ENCODE peak calls at places on chromosomes 2 and 18, in six cellular contexts. H is SK-N-SH, L is neural progenitor cell, A is PC-3, T is MM.1S, Z is GM23338. Y is an unnamed sample.

GRCh38 chr2:26571316-26571715 is 69.8 kb downstream of the CIB4 start:
- DNase-seq in A (no peak), L (no peak), Z (no peak), T (no peak), H (no peak), Y (no peak)

GRCh38 chr2:71945133-71945959 is 202.3 kb downstream of the CYP26B1 start:
- DNase-seq in H (no peak), T (no peak), A (no peak), L (no peak), Z (no peak), Y (no peak)

GRCh38 chr2:1708476-1709334 is 35.6 kb downstream of the PXDN start:
- DNase-seq in A (peak; percentile 75), T (no peak), Z (no peak), L (no peak), H (peak; percentile 58), Y (no peak)

GRCh38 chr2:164257794-164258193 is 363.5 kb downstream of the GRB14 start:
- DNase-seq in T (peak; percentile 51), H (no peak), A (no peak), Z (no peak), L (no peak), Y (peak; percentile 36)

GRCh38 chr2:221124542-221125235 is 447.4 kb downstream of the EPHA4 start:
- DNase-seq in A (no peak), H (no peak), T (no peak), L (no peak), Z (peak; percentile 38), Y (peak; percentile 52)

GRCh38 chr18:50405582-50406271 is 30.9 kb downstream of the SKA1 start:
- DNase-seq in A (no peak), H (no peak), L (peak; percentile 64), Z (peak; percentile 61), T (no peak), Y (no peak)

GRCh38 chr2:23426284-23426905 is 41.4 kb downstream of the KLHL29 start:
- DNase-seq in L (no peak), T (no peak), Z (no peak), A (no peak), H (no peak), Y (peak; percentile 94)

GRCh38 chr2:241769819-241770184 is 6.8 kb upstream of the GAL3ST2 start:
- DNase-seq in A (no peak), H (peak; percentile 46), L (no peak), Z (no peak), T (no peak), Y (no peak)

GRCh38 chr2:56230171-56230570 is 46.4 kb downstream of the CCDC85A start:
- DNase-seq in L (no peak), A (peak; percentile 89), Z (no peak), T (no peak), H (no peak), Y (peak; percentile 62)

GRCh38 chr2:9941196-9941995 is 10.1 kb upstream of the GRHL1 start:
- DNase-seq in T (no peak), A (peak; percentile 74), H (no peak), Z (peak; percentile 37), L (no peak), Y (peak; percentile 86)

GRCh38 chr2:149080964-149081363 is 42.5 kb downstream of the LYPD6B start:
- DNase-seq in A (no peak), L (peak; percentile 54), Z (peak; percentile 82), T (no peak), H (peak; percentile 28), Y (no peak)

GRCh38 chr18:68263481-68263880 is 451.4 kb downstream of the TMX3 start:
- DNase-seq in L (no peak), A (peak; percentile 76), Z (no peak), T (no peak), H (no peak), Y (peak; percentile 77)

GRCh38 chr18:23573948-23574431 is 12.3 kb downstream of the NPC1 start:
- DNase-seq in Z (peak; percentile 37), A (peak; percentile 81), T (peak; percentile 12), H (no peak), L (no peak), Y (peak; percentile 77)

GRCh38 chr2:136072616-136073015 is 45.3 kb downstream of the CXCR4 start:
- DNase-seq in L (no peak), T (no peak), Z (no peak), H (no peak), A (no peak), Y (no peak)

GRCh38 chr18:13375302-13376255 is 157.0 kb downstream of the LDLRAD4 start:
- DNase-seq in H (no peak), T (no peak), Z (no peak), A (peak; percentile 78), L (no peak), Y (peak; percentile 96)

GRCh38 chr2:11669454-11670291 is at the start of gene NTSR2:
- DNase-seq in H (no peak), A (no peak), T (no peak), Z (peak; percentile 90), L (peak; percentile 92), Y (peak; percentile 73)

GRCh38 chr18:61635901-61636528 is 256.8 kb downstream of the RNF152 start:
- DNase-seq in L (peak; percentile 85), H (peak; percentile 66), Z (peak; percentile 83), A (peak; percentile 61), T (peak; percentile 51), Y (peak; percentile 75)

GRCh38 chr2:105768961-105769452 is 24.3 kb downstream of the NCK2 start:
- DNase-seq in H (no peak), T (no peak), Z (peak; percentile 62), A (peak; percentile 75), L (peak; percentile 47), Y (peak; percentile 58)

GRCh38 chr2:176075476-176075875 is 8.3 kb downstream of the EVX2 start:
- DNase-seq in L (peak; percentile 73), H (no peak), T (no peak), Z (peak; percentile 87), A (no peak), Y (no peak)

GRCh38 chr2:112664689-112665088 is 18.9 kb downstream of the SLC20A1 start:
- DNase-seq in Z (no peak), T (no peak), H (no peak), A (no peak), L (no peak), Y (no peak)
- H3F3A ChIP-seq in Z (peaks cover 5% of the 10 kb centered on the region), T (no peaks in the 10 kb centered on the region), H (peaks cover 54% of the 10 kb centered on the region), A (peaks cover 25% of the 10 kb centered on the region), L (peaks cover 12% of the 10 kb centered on the region), Y (peaks cover 81% of the 10 kb centered on the region)

GRCh38 chr2:15675456-15676195 is 84.0 kb downstream of the DDX1 start:
- DNase-seq in T (no peak), A (peak; percentile 2), Z (no peak), L (no peak), H (peak; percentile 53), Y (peak; percentile 16)

GRCh38 chr2:15677141-15677911 is 85.7 kb downstream of the DDX1 start:
- DNase-seq in H (peak; percentile 57), Z (no peak), L (peak; percentile 74), T (no peak), A (no peak), Y (no peak)

GRCh38 chr2:15672961-15673918 is 81.6 kb downstream of the DDX1 start:
- DNase-seq in T (no peak), L (no peak), Z (no peak), A (no peak), H (no peak), Y (no peak)

GRCh38 chr2:15673919-15674636 is 82.4 kb downstream of the DDX1 start:
- DNase-seq in Z (no peak), H (no peak), A (no peak), T (no peak), L (peak; percentile 71), Y (peak; percentile 4)

DNA sequence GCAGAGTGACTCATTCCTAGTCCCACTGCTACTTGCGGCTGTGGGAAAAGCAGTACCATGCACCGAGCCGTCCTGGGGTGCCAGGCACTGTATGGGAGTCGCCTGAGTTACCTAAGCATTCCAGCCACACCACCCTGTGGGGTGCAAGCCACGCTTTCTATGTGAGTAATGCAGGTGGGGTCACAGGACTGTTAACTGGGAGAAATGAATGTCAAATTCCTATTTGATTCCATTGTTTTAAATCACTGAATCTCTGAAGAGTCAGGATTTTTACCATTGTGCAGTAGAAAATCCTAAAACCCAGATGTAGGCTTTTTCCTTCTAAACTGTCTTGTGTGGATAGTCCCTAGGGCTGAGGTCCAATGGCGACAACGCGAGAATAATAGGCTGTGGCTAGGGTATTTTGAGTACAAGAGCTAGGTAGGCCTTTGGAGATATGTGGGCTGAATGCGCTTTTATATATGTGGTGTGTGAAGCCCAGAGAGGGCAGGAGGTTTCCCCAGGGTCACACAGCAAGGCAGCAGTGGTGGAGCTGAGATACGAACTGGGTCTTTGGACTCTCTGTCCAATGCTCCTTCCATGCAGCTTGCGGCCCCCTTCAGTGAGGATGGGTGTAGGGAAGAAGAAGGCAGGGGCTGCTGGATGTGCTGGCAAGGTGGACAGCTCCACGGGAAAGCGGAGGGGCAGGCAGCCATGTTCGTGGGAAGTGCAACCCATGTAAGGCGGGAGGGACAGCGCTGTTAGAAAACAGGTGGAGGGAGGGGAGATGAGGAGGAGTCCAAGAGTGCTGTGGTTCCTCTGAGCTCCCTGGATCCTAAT is 83.2 kb downstream of the DDX1 start:
- DNase-seq in H (no peak), A (peak; percentile 33), Z (no peak), T (no peak), L (no peak), Y (peak; percentile 12)
- TF ChIP-seq EZH2phosphoT487 in H (no peak), A (no peak), Z (no peak), T (no peak), L (no peak), Y (no peak)

GRCh38 chr2:234437642-234438321 is 59.1 kb downstream of the ARL4C start:
- DNase-seq in Z (no peak), H (no peak), A (no peak), L (peak; percentile 39), T (no peak), Y (no peak)

GRCh38 chr2:234433201-234433600 is 63.7 kb downstream of the ARL4C start:
- DNase-seq in Z (no peak), A (no peak), H (no peak), T (no peak), L (no peak), Y (no peak)

GRCh38 chr2:234438322-234438977 is 58.4 kb downstream of the ARL4C start:
- DNase-seq in T (no peak), H (no peak), Z (no peak), A (no peak), L (no peak), Y (no peak)

GRCh38 chr2:234436482-234436837 is 60.4 kb downstream of the ARL4C start:
- DNase-seq in T (no peak), L (no peak), A (no peak), Z (no peak), H (no peak), Y (no peak)

GRCh38 chr2:234435836-234436481 is 60.9 kb downstream of the ARL4C start:
- DNase-seq in Z (no peak), L (no peak), T (no peak), H (no peak), A (no peak), Y (peak; percentile 25)
- H2AFZ ChIP-seq in Z (no peak overlapping the region), L (no peak overlapping the region), T (no peak overlapping the region), H (no peak overlapping the region), A (no peak overlapping the region), Y (peak overlapping the region; percentile 83)

DNA sequence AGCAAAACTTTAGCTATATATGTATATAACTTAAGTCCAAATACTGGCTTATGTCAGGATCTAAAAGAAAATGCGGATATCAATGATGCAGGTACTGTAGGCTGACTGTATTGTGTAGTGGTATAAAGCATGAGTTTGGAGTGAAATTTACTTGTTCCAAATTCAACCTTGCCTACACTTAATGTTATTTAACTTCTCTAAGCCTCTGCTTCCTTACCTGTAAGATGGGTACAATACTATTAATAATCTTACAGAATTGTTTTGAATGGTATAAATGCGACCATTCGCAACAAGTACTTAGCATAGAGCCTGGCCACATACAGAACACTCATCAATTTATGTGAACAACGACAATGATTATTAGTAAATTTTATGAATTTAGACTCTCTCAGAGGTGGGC is 62.4 kb downstream of the SPRED2 start:
- DNase-seq in Z (no peak), L (no peak), A (no peak), T (no peak), H (no peak), Y (no peak)
- H3F3A ChIP-seq in Z (no peaks in the 10 kb centered on the region), L (peaks cover 7% of the 10 kb centered on the region), A (peaks cover 20% of the 10 kb centered on the region), T (peaks cover 4% of the 10 kb centered on the region), H (peaks cover 30% of the 10 kb centered on the region), Y (peaks cover 32% of the 10 kb centered on the region)

Y was measured in GM23248.